ENCODE peak calls at places on chromosomes 2 and 18, in eight cellular contexts. One of them, this sample, is unnamed.

GRCh38 chr18:47397671-47398319 is 146.3 kb upstream of the SKOR2 start:
- DNase-seq in T follicular helper cell: no peak
- DNase-seq in OCI-M1: peak
- DNase-seq in activated CD8-positive, alpha-beta memory T cell treated with anti-CD3 and anti-CD28 coated beads for 24 hours: no peak
- DNase-seq in occipital lobe: no peak
- DNase-seq in Ammon's horn: no peak
- DNase-seq in small intestine: peak
- DNase-seq in prostate gland: no peak
- DNase-seq in this sample: no peak

GRCh38 chr2:97712693-97713295 is 582 bp upstream of the ZAP70 start:
- DNase-seq in T follicular helper cell: peak
- DNase-seq in Ammon's horn: no peak
- DNase-seq in occipital lobe: no peak
- DNase-seq in small intestine: no peak
- DNase-seq in activated CD8-positive, alpha-beta memory T cell treated with anti-CD3 and anti-CD28 coated beads for 24 hours: no peak
- DNase-seq in OCI-M1: no peak
- DNase-seq in prostate gland: no peak
- DNase-seq in this sample: no peak

GRCh38 chr2:144183744-144184143 is 336.2 kb downstream of the ZEB2 start:
- DNase-seq in small intestine: peak
- DNase-seq in prostate gland: no peak
- DNase-seq in occipital lobe: no peak
- DNase-seq in OCI-M1: peak
- DNase-seq in activated CD8-positive, alpha-beta memory T cell treated with anti-CD3 and anti-CD28 coated beads for 24 hours: peak
- DNase-seq in T follicular helper cell: peak
- DNase-seq in Ammon's horn: no peak
- DNase-seq in this sample: no peak

GRCh38 chr2:6952116-6952515 is 34.9 kb downstream of the RNF144A start:
- DNase-seq in activated CD8-positive, alpha-beta memory T cell treated with anti-CD3 and anti-CD28 coated beads for 24 hours: no peak
- DNase-seq in Ammon's horn: no peak
- DNase-seq in T follicular helper cell: no peak
- DNase-seq in prostate gland: no peak
- DNase-seq in occipital lobe: no peak
- DNase-seq in small intestine: no peak
- DNase-seq in OCI-M1: no peak
- DNase-seq in this sample: no peak

GRCh38 chr2:96393989-96394761 is 58.6 kb downstream of the NCAPH start:
- DNase-seq in OCI-M1: no peak
- DNase-seq in prostate gland: no peak
- DNase-seq in Ammon's horn: peak
- DNase-seq in small intestine: no peak
- DNase-seq in activated CD8-positive, alpha-beta memory T cell treated with anti-CD3 and anti-CD28 coated beads for 24 hours: peak
- DNase-seq in T follicular helper cell: no peak
- DNase-seq in occipital lobe: peak
- DNase-seq in this sample: no peak

GRCh38 chr2:16200791-16201190 is 260.4 kb downstream of the MYCN start:
- DNase-seq in Ammon's horn: no peak
- DNase-seq in occipital lobe: no peak
- DNase-seq in activated CD8-positive, alpha-beta memory T cell treated with anti-CD3 and anti-CD28 coated beads for 24 hours: no peak
- DNase-seq in OCI-M1: no peak
- DNase-seq in T follicular helper cell: no peak
- DNase-seq in small intestine: no peak
- DNase-seq in prostate gland: no peak
- DNase-seq in this sample: no peak

GRCh38 chr2:61045999-61046398 is 19.7 kb upstream of the SANBR start:
- DNase-seq in prostate gland: no peak
- DNase-seq in Ammon's horn: no peak
- DNase-seq in activated CD8-positive, alpha-beta memory T cell treated with anti-CD3 and anti-CD28 coated beads for 24 hours: no peak
- DNase-seq in OCI-M1: no peak
- DNase-seq in T follicular helper cell: no peak
- DNase-seq in occipital lobe: no peak
- DNase-seq in small intestine: no peak
- DNase-seq in this sample: no peak

GRCh38 chr2:240946654-240947053 is 40.5 kb downstream of the CROCC2 start:
- DNase-seq in Ammon's horn: no peak
- DNase-seq in activated CD8-positive, alpha-beta memory T cell treated with anti-CD3 and anti-CD28 coated beads for 24 hours: no peak
- DNase-seq in small intestine: no peak
- DNase-seq in T follicular helper cell: no peak
- DNase-seq in prostate gland: no peak
- DNase-seq in occipital lobe: no peak
- DNase-seq in OCI-M1: no peak
- DNase-seq in this sample: peak

GRCh38 chr18:55473078-55473477 is 114.9 kb downstream of the TCF4 start:
- DNase-seq in T follicular helper cell: no peak
- DNase-seq in prostate gland: no peak
- DNase-seq in small intestine: no peak
- DNase-seq in activated CD8-positive, alpha-beta memory T cell treated with anti-CD3 and anti-CD28 coated beads for 24 hours: no peak
- DNase-seq in Ammon's horn: no peak
- DNase-seq in occipital lobe: no peak
- DNase-seq in OCI-M1: peak
- DNase-seq in this sample: no peak

GRCh38 chr2:179263015-179263414 is 1.6 kb downstream of the SESTD1 start:
- DNase-seq in prostate gland: no peak
- DNase-seq in small intestine: peak
- DNase-seq in activated CD8-positive, alpha-beta memory T cell treated with anti-CD3 and anti-CD28 coated beads for 24 hours: no peak
- DNase-seq in T follicular helper cell: no peak
- DNase-seq in occipital lobe: no peak
- DNase-seq in OCI-M1: no peak
- DNase-seq in Ammon's horn: no peak
- DNase-seq in this sample: no peak

GRCh38 chr2:103991591-103991990 is 862.3 kb upstream of the POU3F3 start:
- DNase-seq in OCI-M1: peak
- DNase-seq in Ammon's horn: no peak
- DNase-seq in small intestine: no peak
- DNase-seq in T follicular helper cell: no peak
- DNase-seq in occipital lobe: no peak
- DNase-seq in prostate gland: no peak
- DNase-seq in activated CD8-positive, alpha-beta memory T cell treated with anti-CD3 and anti-CD28 coated beads for 24 hours: no peak
- DNase-seq in this sample: no peak

GRCh38 chr18:49745051-49746014 is 68.0 kb downstream of the ACAA2 start:
- DNase-seq in occipital lobe: no peak
- DNase-seq in Ammon's horn: no peak
- DNase-seq in small intestine: no peak
- DNase-seq in OCI-M1: no peak
- DNase-seq in prostate gland: no peak
- DNase-seq in activated CD8-positive, alpha-beta memory T cell treated with anti-CD3 and anti-CD28 coated beads for 24 hours: no peak
- DNase-seq in T follicular helper cell: no peak
- DNase-seq in this sample: no peak

GRCh38 chr2:232479341-232480200 is 8.1 kb downstream of the ECEL1 start:
- DNase-seq in OCI-M1: peak
- DNase-seq in small intestine: no peak
- DNase-seq in activated CD8-positive, alpha-beta memory T cell treated with anti-CD3 and anti-CD28 coated beads for 24 hours: no peak
- DNase-seq in Ammon's horn: no peak
- DNase-seq in T follicular helper cell: no peak
- DNase-seq in occipital lobe: no peak
- DNase-seq in prostate gland: no peak
- DNase-seq in this sample: no peak

GRCh38 chr2:30662268-30663131 is 144.7 kb downstream of the CAPN13 start:
- DNase-seq in small intestine: peak
- DNase-seq in OCI-M1: no peak
- DNase-seq in T follicular helper cell: no peak
- DNase-seq in Ammon's horn: no peak
- DNase-seq in prostate gland: no peak
- DNase-seq in activated CD8-positive, alpha-beta memory T cell treated with anti-CD3 and anti-CD28 coated beads for 24 hours: no peak
- DNase-seq in occipital lobe: no peak
- DNase-seq in this sample: no peak

GRCh38 chr2:136214284-136214683 is 96.3 kb upstream of the CXCR4 start:
- DNase-seq in T follicular helper cell: no peak
- DNase-seq in small intestine: no peak
- DNase-seq in occipital lobe: no peak
- DNase-seq in prostate gland: no peak
- DNase-seq in OCI-M1: peak
- DNase-seq in activated CD8-positive, alpha-beta memory T cell treated with anti-CD3 and anti-CD28 coated beads for 24 hours: no peak
- DNase-seq in Ammon's horn: no peak
- DNase-seq in this sample: no peak

GRCh38 chr2:111199840-111200239 is 79.1 kb downstream of the BCL2L11 start:
- DNase-seq in activated CD8-positive, alpha-beta memory T cell treated with anti-CD3 and anti-CD28 coated beads for 24 hours: peak
- DNase-seq in prostate gland: peak
- DNase-seq in occipital lobe: no peak
- DNase-seq in small intestine: no peak
- DNase-seq in OCI-M1: no peak
- DNase-seq in Ammon's horn: no peak
- DNase-seq in T follicular helper cell: no peak
- DNase-seq in this sample: no peak